ENCODE peak calls at places on chromosomes 1 and 21, in four cellular contexts. S is K562, V is GM12878, O is A549. M is an unnamed sample.

GRCh38 chr1:57058652-57059501 is 93.1 kb upstream of the C8B start:
- DNase-seq in S (no peak), O (no peak), V (no peak), M (peak)

GRCh38 chr1:182962554-182963115 is 9.7 kb upstream of the SHCBP1L start:
- DNase-seq in V (peak), O (peak), S (peak), M (peak)

GRCh38 chr1:43068911-43069310 is 103.2 kb downstream of the EBNA1BP2 start:
- DNase-seq in V (no peak), O (no peak), S (no peak), M (no peak)

GRCh38 chr1:87794788-87795614 is 466.3 kb downstream of the LMO4 start:
- DNase-seq in O (peak), V (no peak), S (no peak), M (peak)

GRCh38 chr1:208069317-208069716 is 158.4 kb upstream of the CD34 start:
- DNase-seq in S (no peak), O (no peak), V (no peak), M (no peak)

GRCh38 chr21:29737188-29737587 is 202.6 kb downstream of the GRIK1 start:
- DNase-seq in O (no peak), S (no peak), V (no peak), M (no peak)

GRCh38 chr1:152110860-152111514 is 4.3 kb downstream of the TCHH start:
- DNase-seq in S (no peak), O (peak), V (no peak), M (no peak)

GRCh38 chr1:246602194-246602593 is 35.9 kb downstream of the CNST start:
- DNase-seq in S (no peak), O (no peak), V (no peak), M (no peak)

GRCh38 chr1:224116131-224116530 is 2.2 kb downstream of the FBXO28 start:
- DNase-seq in V (peak), O (peak), S (peak), M (peak)

GRCh38 chr1:196669693-196670092 is 17.9 kb downstream of the CFH start:
- DNase-seq in O (no peak), S (no peak), V (no peak), M (no peak)

GRCh38 chr21:38768385-38769071 is 37.2 kb upstream of the ETS2 start:
- DNase-seq in V (no peak), O (peak), S (no peak), M (no peak)

GRCh38 chr1:1806890-1807289 is 28.6 kb upstream of the NADK start:
- DNase-seq in S (no peak), V (no peak), O (no peak), M (no peak)

GRCh38 chr21:41707231-41707988 is 59.4 kb downstream of the RIPK4 start:
- DNase-seq in S (no peak), O (no peak), V (no peak), M (no peak)

GRCh38 chr1:147618077-147618569 is 52.2 kb downstream of the ACP6 start:
- DNase-seq in O (no peak), V (no peak), S (no peak), M (no peak)

GRCh38 chr1:214386747-214387146 is 105.8 kb downstream of the SMYD2 start:
- DNase-seq in V (no peak), S (no peak), O (no peak), M (no peak)

GRCh38 chr1:245572709-245573108 is 417.9 kb downstream of the KIF26B start:
- DNase-seq in O (no peak), V (no peak), S (no peak), M (no peak)

DNA sequence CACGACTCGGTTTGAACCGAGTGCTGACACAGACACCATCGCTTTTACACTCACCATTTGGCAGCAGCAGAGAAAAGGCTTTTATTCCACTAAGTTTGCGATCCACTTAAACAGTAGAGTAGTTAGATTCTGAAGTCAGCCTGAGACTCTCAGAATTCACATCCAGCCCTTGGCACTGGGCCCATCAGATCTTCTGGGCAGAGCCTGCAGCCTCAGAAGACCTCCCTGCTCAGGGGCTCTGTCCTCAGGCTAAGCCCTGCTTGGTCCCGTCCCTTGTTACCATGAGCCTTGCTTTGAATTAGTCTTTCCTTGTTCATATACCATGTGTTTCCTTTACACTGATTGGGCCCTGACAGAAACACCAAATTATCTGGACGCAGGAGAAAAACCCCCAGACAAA is 41.4 kb upstream of the AJAP1 start:
- DNase-seq in O (no peak), S (no peak), V (no peak), M (no peak)
- TF ChIP-seq HDAC2 in O (no peak), S (no peak), V (no peak), M (no peak)

GRCh38 chr1:30244801-30245200 is 478.6 kb downstream of the MATN1 start:
- DNase-seq in V (no peak), O (no peak), S (no peak), M (no peak)

GRCh38 chr1:30248373-30248772 is 475.0 kb downstream of the MATN1 start:
- DNase-seq in S (no peak), V (no peak), O (no peak), M (no peak)

GRCh38 chr1:30241681-30242080 is 481.7 kb downstream of the MATN1 start:
- DNase-seq in V (no peak), O (no peak), S (no peak), M (no peak)

GRCh38 chr1:30242178-30242577 is 481.2 kb downstream of the MATN1 start:
- DNase-seq in S (no peak), O (no peak), V (no peak), M (no peak)

DNA sequence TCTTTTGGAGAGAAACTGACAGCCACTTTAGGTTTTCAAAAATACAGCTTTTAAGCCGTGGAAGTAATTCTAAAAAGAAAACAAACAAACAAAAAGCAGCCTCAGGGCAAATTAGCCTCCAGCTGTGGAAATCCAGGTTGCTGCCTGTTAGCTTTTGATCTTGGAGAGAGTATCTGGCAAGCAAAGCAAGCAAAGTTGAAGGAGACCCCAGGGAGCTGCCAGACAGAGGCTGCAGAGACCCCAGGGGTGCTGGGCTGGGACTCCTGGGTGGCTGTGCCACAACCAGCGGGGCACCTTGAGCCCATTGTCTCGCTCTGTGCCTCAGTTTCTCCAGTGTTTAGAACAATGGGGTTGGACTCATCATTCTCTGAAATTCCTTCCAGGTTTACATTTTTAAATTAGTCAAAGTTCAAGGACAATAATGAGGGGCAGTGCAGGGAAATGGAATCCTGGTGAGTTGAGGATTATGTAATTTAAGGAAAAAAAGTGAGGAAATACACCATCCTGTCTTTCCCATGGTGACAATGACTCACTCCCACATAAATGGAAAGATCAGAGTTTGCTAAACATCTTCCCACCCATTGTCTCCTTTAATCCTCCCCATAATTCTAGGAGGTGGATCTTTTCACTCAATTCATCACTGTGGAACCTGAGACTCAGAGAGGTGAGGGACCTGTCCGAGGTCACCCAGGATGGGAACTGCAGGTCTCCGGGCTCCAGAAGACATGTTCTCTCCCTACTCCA is 480.5 kb downstream of the MATN1 start:
- DNase-seq in S (no peak), O (peak), V (no peak), M (no peak)
- TF ChIP-seq HDAC2 in S (no peak), O (no peak), V (no peak), M (no peak)

GRCh38 chr1:227776277-227776676 is 39.2 kb upstream of the PRSS38 start:
- DNase-seq in S (no peak), V (no peak), O (no peak), M (no peak)

GRCh38 chr1:227774051-227774720 is 39.0 kb downstream of the SNAP47 start:
- DNase-seq in O (no peak), S (no peak), V (no peak), M (no peak)

GRCh38 chr1:227773558-227773957 is 38.3 kb downstream of the SNAP47 start:
- DNase-seq in O (no peak), S (no peak), V (no peak), M (no peak)

GRCh38 chr1:227775841-227776240 is 39.6 kb upstream of the PRSS38 start:
- DNase-seq in S (no peak), O (no peak), V (no peak), M (no peak)

DNA sequence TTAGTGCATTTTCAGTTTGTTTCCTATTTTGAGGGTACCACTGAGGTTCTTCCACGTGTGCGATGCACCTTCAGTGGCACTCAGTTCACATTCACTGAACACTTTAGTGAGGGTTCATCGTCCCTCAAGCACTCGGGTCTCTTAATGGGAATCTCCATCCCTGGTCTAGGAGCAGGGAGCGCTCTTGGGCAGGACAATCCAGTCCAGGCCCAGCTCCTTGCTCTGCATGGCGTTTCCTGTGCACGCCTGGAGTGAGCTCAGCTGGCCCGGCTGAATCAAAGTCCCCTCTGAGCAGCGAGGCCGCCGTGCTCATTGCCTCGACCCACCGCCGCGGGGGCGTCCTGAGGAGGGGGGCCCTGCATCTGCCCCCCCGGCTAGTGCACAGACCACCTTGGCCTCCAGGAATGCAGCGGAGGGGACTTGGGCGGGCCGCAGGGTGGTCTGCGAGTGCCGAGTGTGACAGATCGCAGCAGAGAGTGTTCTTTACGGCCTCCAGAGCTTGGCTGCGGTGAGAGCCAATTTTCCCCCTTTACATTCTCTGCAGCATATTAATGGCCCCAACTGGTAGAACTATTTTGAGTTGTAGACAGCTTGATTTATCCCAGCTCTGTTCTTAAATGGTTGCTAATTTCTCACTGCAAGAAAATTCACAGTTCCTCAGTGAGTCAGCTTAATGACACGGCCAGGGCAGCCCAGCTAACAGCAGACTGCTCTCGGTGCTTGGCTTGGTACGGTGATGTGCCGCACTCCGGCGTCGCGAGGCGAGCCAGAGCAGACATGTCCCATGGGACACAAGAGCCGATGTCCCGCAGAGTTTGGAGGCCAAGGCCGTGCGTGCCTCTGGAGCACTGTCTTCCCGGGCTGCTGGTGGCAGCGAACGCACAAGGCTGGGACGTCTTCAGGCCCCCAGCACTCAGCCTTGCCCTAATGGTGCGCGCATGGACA is 39.8 kb downstream of the SNAP47 start:
- DNase-seq in V (no peak), S (no peak), O (no peak), M (no peak)
- TF ChIP-seq HDAC2 in V (no peak), S (no peak), O (no peak), M (no peak)

GRCh38 chr1:6123083-6123482 is 57.0 kb downstream of the CHD5 start:
- DNase-seq in O (no peak), V (no peak), S (no peak), M (no peak)
- TF ChIP-seq HDAC2 in O (no peak), V (no peak), S (no peak), M (no peak)

GRCh38 chr1:52532247-52532646 is 20.6 kb downstream of the TUT4 start:
- DNase-seq in O (no peak), S (no peak), V (no peak), M (no peak)

GRCh38 chr1:52533710-52534109 is 19.2 kb downstream of the TUT4 start:
- DNase-seq in S (no peak), O (no peak), V (no peak), M (no peak)

GRCh38 chr1:52530563-52531144 is 22.2 kb downstream of the TUT4 start:
- DNase-seq in V (no peak), S (peak), O (no peak), M (no peak)

GRCh38 chr1:52531473-52531872 is 21.4 kb downstream of the TUT4 start:
- DNase-seq in V (no peak), S (no peak), O (no peak), M (no peak)

GRCh38 chr1:52532732-52533327 is 20.1 kb downstream of the TUT4 start:
- DNase-seq in V (no peak), S (peak), O (no peak), M (no peak)
- TF ChIP-seq HDAC2 in V (no peak), S (no peak), O (no peak), M (no peak)

DNA sequence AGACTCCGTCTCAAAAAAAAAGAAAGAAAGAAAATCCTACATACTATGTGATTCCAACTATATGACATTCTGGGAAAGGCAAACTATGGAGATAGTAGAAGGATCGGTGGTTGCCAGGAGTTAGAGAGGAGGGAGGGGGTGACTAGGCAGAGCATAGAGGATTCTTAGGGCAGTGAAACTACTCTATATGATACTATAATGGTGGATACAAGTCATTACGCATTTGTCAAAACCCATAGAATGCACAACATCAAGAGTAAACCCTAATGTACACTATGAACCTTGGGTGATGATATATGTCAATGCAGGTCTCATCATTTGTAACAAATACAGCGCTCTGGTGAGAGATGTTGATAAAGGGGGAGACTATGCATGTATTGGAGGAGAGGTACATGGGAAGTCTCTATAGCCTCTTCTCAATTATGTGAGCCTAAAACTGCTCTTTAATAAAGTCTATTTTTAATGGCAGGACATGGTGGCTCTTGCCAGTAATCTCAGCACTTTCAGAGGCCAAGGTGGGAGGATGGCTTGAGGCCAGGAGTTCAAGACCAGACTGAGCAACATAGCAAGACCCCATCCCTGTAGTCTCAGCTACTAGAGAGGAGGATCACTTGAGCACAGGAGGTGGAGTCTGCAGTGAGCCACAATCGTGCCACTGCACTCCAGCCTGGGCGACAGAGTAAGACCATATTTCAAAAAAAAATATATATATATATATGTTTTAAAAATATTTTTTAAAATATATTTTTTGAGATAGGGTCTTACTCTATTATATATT is 17.0 kb downstream of the SLC2A5 start:
- DNase-seq in V (no peak), S (no peak), O (no peak), M (no peak)
- TF ChIP-seq HDAC2 in V (no peak), S (no peak), O (no peak), M (no peak)

GRCh38 chr1:63593303-63593886 is at the start of gene PGM1:
- DNase-seq in O (peak), S (no peak), V (peak), M (peak)
- TF ChIP-seq HDAC2 in O (no peak), S (no peak), V (no peak), M (peak)

DNA sequence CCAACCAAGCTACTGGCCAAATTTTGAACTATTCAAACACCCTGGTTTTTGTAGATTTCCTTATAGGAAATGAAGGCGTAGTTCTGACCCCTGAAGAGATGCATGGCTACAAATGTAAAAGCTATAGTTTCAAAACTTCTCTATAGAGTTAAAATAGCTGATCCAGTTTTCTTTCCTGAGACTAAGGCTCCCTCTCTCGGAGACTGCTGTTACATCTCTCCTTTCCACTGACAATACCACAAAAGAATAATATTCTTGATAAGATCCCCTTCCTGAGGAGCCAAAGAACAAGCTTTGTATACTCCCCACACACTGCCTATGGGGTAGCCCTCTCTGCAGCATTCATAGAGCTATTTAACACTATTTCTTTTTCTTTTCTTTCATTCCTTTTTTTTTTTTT is 6.7 kb upstream of the CFAP126 start:
- DNase-seq in O (peak), V (no peak), S (peak), M (peak)
- TF ChIP-seq HDAC2 in O (no peak), V (no peak), S (no peak), M (no peak)

GRCh38 chr1:67308136-67308535 is 463 bp downstream of the IL12RB2 start:
- DNase-seq in S (no peak), O (no peak), V (no peak), M (no peak)

GRCh38 chr1:67304023-67304422 is 3.6 kb upstream of the IL12RB2 start:
- DNase-seq in V (no peak), O (no peak), S (no peak), M (no peak)

GRCh38 chr1:67306547-67306946 is 1.1 kb upstream of the IL12RB2 start:
- DNase-seq in O (no peak), S (no peak), V (no peak), M (no peak)

GRCh38 chr1:67312630-67313029 is 5.0 kb downstream of the IL12RB2 start:
- DNase-seq in V (no peak), S (no peak), O (no peak), M (no peak)

DNA sequence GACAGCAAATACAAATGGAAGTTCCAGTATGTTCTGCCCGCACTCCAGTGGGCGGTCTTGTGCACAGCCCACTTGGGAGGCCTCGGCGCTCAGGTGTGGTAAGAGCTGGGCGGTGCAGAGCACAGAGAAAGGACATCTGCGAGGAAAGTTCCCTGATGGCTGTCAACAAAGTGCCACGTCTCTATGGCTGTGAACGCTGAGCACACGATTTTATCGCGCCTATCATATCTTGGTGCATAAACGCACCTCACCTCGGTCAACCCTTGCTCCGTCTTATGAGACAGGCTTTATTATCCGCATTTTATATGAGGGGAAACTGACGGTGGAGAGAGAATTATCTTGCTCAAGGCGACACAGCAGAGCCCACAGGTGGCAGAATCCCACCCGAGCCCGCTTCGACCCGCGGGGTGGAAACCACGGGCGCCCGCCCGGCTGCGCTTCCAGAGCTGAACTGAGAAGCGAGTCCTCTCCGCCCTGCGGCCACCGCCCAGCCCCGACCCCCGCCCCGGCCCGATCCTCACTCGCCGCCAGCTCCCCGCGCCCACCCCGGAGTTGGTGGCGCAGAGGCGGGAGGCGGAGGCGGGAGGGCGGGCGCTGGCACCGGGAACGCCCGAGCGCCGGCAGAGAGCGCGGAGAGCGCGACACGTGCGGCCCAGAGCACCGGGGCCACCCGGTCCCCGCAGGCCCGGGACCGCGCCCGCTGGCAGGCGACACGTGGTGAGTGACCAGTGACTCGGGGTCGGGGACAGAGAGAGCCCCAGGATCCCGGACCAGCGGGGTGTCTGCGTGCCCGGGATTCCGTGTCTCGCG is at the start of gene IL12RB2:
- DNase-seq in S (no peak), O (no peak), V (no peak), M (no peak)
- TF ChIP-seq HDAC2 in S (no peak), O (no peak), V (no peak), M (no peak)

GRCh38 chr1:93595266-93595665 is 86.4 kb downstream of the BCAR3 start:
- DNase-seq in S (no peak), O (no peak), V (no peak), M (no peak)
- TF ChIP-seq HDAC2 in S (no peak), O (no peak), V (no peak), M (no peak)

M was measured in HepG2.